ENCODE peak calls at places on chromosomes 1 and 21, in ten cellular contexts. V is stomach, U is tibial nerve, K is adrenal gland, N is transverse colon, E is A549, Q is gastrocnemius medialis, C is HCT116, Z is K562, D is heart left ventricle. W is an unnamed sample.

GRCh38 chr1:24190970-24191570 is 4.0 kb upstream of the IFNLR1 start:
- DNase-seq in N (no peak), E (no peak), D (no peak), K (no peak), V (no peak), U (no peak), Q (no peak), Z (no peak), C (no peak), W (no peak)

GRCh38 chr21:41470054-41470453 is 37.9 kb downstream of the TMPRSS2 start:
- DNase-seq in Q (no peak), E (no peak), V (no peak), K (no peak), Z (no peak), U (no peak), C (no peak), D (no peak), N (no peak), W (no peak)

GRCh38 chr1:234433563-234434285 is 45.3 kb downstream of the TARBP1 start:
- DNase-seq in K (no peak), E (peak; percentile 60), D (no peak), N (no peak), Q (no peak), Z (peak; percentile 50), V (no peak), C (no peak), U (no peak), W (no peak)

GRCh38 chr1:212594640-212595039 is 13.9 kb upstream of the ATF3 start:
- DNase-seq in D (no peak), N (no peak), E (no peak), Q (no peak), C (no peak), K (no peak), Z (no peak), V (no peak), U (no peak), W (no peak)

GRCh38 chr1:74689800-74690696 is 16.5 kb upstream of the ERICH3 start:
- DNase-seq in N (peak; percentile 15), Q (no peak), E (peak; percentile 42), K (peak; percentile 68), Z (peak; percentile 27), D (no peak), U (peak; percentile 78), V (no peak), C (peak; percentile 32), W (peak; percentile 78)

GRCh38 chr1:93463960-93464359 is 16.0 kb downstream of the FNBP1L start:
- DNase-seq in N (no peak), Q (no peak), V (no peak), U (no peak), K (no peak), Z (no peak), C (no peak), D (no peak), E (no peak), W (no peak)

GRCh38 chr1:48530727-48531351 is 58.8 kb upstream of the SPATA6 start:
- DNase-seq in V (peak; percentile 69), D (no peak), Q (no peak), Z (peak; percentile 92), N (peak; percentile 78), K (peak; percentile 68), U (no peak), C (peak; percentile 55), E (peak; percentile 47), W (peak; percentile 85)

GRCh38 chr1:81111818-81112217 is 688.9 kb upstream of the ADGRL2 start:
- DNase-seq in K (peak; percentile 12), V (no peak), D (no peak), C (no peak), E (no peak), Z (no peak), N (no peak), U (no peak), Q (no peak), W (no peak)

GRCh38 chr1:14994148-14994547 is 159.4 kb upstream of the TMEM51 start:
- DNase-seq in U (no peak), C (no peak), Z (no peak), K (no peak), Q (no peak), E (no peak), V (no peak), N (no peak), D (no peak), W (no peak)

GRCh38 chr21:42565206-42565810 is 51.7 kb downstream of the SLC37A1 start:
- DNase-seq in U (no peak), D (no peak), K (no peak), N (peak; percentile 6), Q (no peak), C (no peak), Z (no peak), E (no peak), V (peak; percentile 22), W (peak; percentile 7)

GRCh38 chr1:53826367-53826766 is 11.7 kb downstream of the NDC1 start:
- DNase-seq in Z (peak; percentile 42), U (no peak), N (no peak), E (peak; percentile 25), C (no peak), K (no peak), V (no peak), D (no peak), Q (no peak), W (no peak)

GRCh38 chr1:2233997-2234761 is 6.1 kb downstream of the SKI start:
- DNase-seq in C (no peak), U (peak; percentile 90), K (peak; percentile 98), E (peak; percentile 61), D (peak; percentile 94), Z (no peak), Q (peak; percentile 86), N (peak; percentile 81), V (peak; percentile 77), W (peak; percentile 94)
- H3K4me1 ChIP-seq in C (peaks cover 29% of the 10 kb centered on the region), U (peaks cover 3% of the 10 kb centered on the region), K (peaks cover 72% of the 10 kb centered on the region), E (peaks cover 65% of the 10 kb centered on the region), D (peaks cover 100% of the 10 kb centered on the region), Z (peaks cover 94% of the 10 kb centered on the region), Q (peaks cover 99% of the 10 kb centered on the region), N (peaks cover 97% of the 10 kb centered on the region), V (peaks cover 100% of the 10 kb centered on the region), W (peaks cover 93% of the 10 kb centered on the region)

GRCh38 chr1:112501810-112502641 is 6.7 kb upstream of the WNT2B start:
- DNase-seq in D (peak; percentile 85), U (peak; percentile 52), N (peak; percentile 79), Z (peak; percentile 62), Q (no peak), K (peak; percentile 80), E (peak; percentile 57), C (no peak), V (peak; percentile 61), W (peak; percentile 86)
- H3K4me3 ChIP-seq in D (peak overlapping the region; percentile 64), U (peak overlapping the region; percentile 59), N (peak overlapping the region; percentile 69), Z (peak overlapping the region; percentile 35), Q (peak overlapping the region; percentile 80), K (peak overlapping the region; percentile 44), E (peak overlapping the region; percentile 58), C (peak overlapping the region; percentile 50), V (peak overlapping the region; percentile 64), W (peak overlapping the region; percentile 41)

GRCh38 chr1:26733392-26733791 is 37.6 kb downstream of the ARID1A start:
- DNase-seq in K (no peak), V (no peak), N (no peak), Q (no peak), D (no peak), Z (no peak), E (no peak), C (no peak), U (no peak), W (no peak)
- TF ChIP-seq POLR2A in K (no peak), V (no peak), N (no peak), Q (no peak), D (no peak), Z (no peak), E (no peak), C (no peak), U (no peak), W (no peak)

GRCh38 chr1:43584203-43584602 is 53.5 kb downstream of the PTPRF start:
- DNase-seq in C (no peak), Z (no peak), D (no peak), E (no peak), U (no peak), K (no peak), N (no peak), Q (no peak), V (no peak), W (no peak)

GRCh38 chr1:43587001-43587400 is 56.3 kb downstream of the PTPRF start:
- DNase-seq in N (no peak), D (no peak), Z (no peak), Q (no peak), K (no peak), C (no peak), U (no peak), E (no peak), V (no peak), W (no peak)

GRCh38 chr1:43587594-43587993 is 56.9 kb downstream of the PTPRF start:
- DNase-seq in K (no peak), Q (no peak), U (no peak), V (no peak), Z (no peak), E (no peak), N (no peak), D (peak; percentile 42), C (no peak), W (no peak)

GRCh38 chr1:43585596-43585995 is 54.9 kb downstream of the PTPRF start:
- DNase-seq in N (peak; percentile 45), Q (no peak), D (no peak), C (no peak), K (no peak), E (no peak), V (no peak), Z (no peak), U (no peak), W (no peak)

GRCh38 chr1:43586136-43586726 is 55.5 kb downstream of the PTPRF start:
- DNase-seq in C (no peak), Z (no peak), E (no peak), K (no peak), V (no peak), N (no peak), U (no peak), Q (no peak), D (no peak), W (no peak)
- H3K4me1 ChIP-seq in C (peaks cover 20% of the 10 kb centered on the region), Z (peaks cover 21% of the 10 kb centered on the region), E (peaks cover 16% of the 10 kb centered on the region), K (no peaks in the 10 kb centered on the region), V (peaks cover 10% of the 10 kb centered on the region), N (peaks cover 6% of the 10 kb centered on the region), U (no peaks in the 10 kb centered on the region), Q (peaks cover 11% of the 10 kb centered on the region), D (no peaks in the 10 kb centered on the region), W (no peaks in the 10 kb centered on the region)

W was measured in testis.